ENCODE peak calls at places on chromosomes 3 and 15, in ten cellular contexts. One of them, this sample, is unnamed.

GRCh38 chr3:9951962-9952805 is at the start of gene PRRT3:
- DNase-seq in amniotic stem cell: no peak
- DNase-seq in hypothalamus: peak; percentile 17
- DNase-seq in neuronal stem cell: peak; percentile 48
- DNase-seq in progenitor cell of endocrine pancreas: no peak
- DNase-seq in stomach: peak; percentile 45
- DNase-seq in T-helper 2 cell: peak; percentile 46
- DNase-seq in fibroblast of pulmonary artery: peak; percentile 44
- DNase-seq in GM23248: peak; percentile 78
- DNase-seq in GM23338: peak; percentile 88
- DNase-seq in this sample: peak; percentile 76

GRCh38 chr3:31004025-31004678 is 109.7 kb upstream of the GADL1 start:
- DNase-seq in hypothalamus: no peak
- DNase-seq in T-helper 2 cell: no peak
- DNase-seq in stomach: no peak
- DNase-seq in amniotic stem cell: peak; percentile 63
- DNase-seq in fibroblast of pulmonary artery: peak; percentile 95
- DNase-seq in GM23248: peak; percentile 98
- DNase-seq in neuronal stem cell: no peak
- DNase-seq in progenitor cell of endocrine pancreas: no peak
- DNase-seq in GM23338: no peak
- DNase-seq in this sample: no peak

GRCh38 chr3:127483902-127484591 is 106.5 kb downstream of the TPRA1 start:
- DNase-seq in GM23248: no peak
- DNase-seq in T-helper 2 cell: no peak
- DNase-seq in stomach: peak; percentile 18
- DNase-seq in neuronal stem cell: no peak
- DNase-seq in fibroblast of pulmonary artery: no peak
- DNase-seq in amniotic stem cell: no peak
- DNase-seq in progenitor cell of endocrine pancreas: peak; percentile 7
- DNase-seq in GM23338: no peak
- DNase-seq in hypothalamus: no peak
- DNase-seq in this sample: peak; percentile 40

GRCh38 chr3:79380581-79380980 is 387.2 kb downstream of the ROBO1 start:
- DNase-seq in T-helper 2 cell: no peak
- DNase-seq in stomach: no peak
- DNase-seq in fibroblast of pulmonary artery: no peak
- DNase-seq in GM23338: no peak
- DNase-seq in neuronal stem cell: no peak
- DNase-seq in GM23248: peak; percentile 48
- DNase-seq in hypothalamus: no peak
- DNase-seq in progenitor cell of endocrine pancreas: no peak
- DNase-seq in amniotic stem cell: no peak
- DNase-seq in this sample: no peak

GRCh38 chr15:62560943-62561571 is 396.0 kb upstream of the C2CD4B start:
- DNase-seq in progenitor cell of endocrine pancreas: no peak
- DNase-seq in fibroblast of pulmonary artery: no peak
- DNase-seq in GM23248: no peak
- DNase-seq in T-helper 2 cell: no peak
- DNase-seq in GM23338: peak; percentile 70
- DNase-seq in amniotic stem cell: no peak
- DNase-seq in neuronal stem cell: no peak
- DNase-seq in stomach: peak; percentile 43
- DNase-seq in hypothalamus: no peak
- DNase-seq in this sample: no peak

GRCh38 chr15:49721091-49721490 is 100.2 kb downstream of the DTWD1 start:
- DNase-seq in T-helper 2 cell: no peak
- DNase-seq in GM23248: no peak
- DNase-seq in GM23338: no peak
- DNase-seq in progenitor cell of endocrine pancreas: no peak
- DNase-seq in hypothalamus: no peak
- DNase-seq in fibroblast of pulmonary artery: no peak
- DNase-seq in neuronal stem cell: no peak
- DNase-seq in amniotic stem cell: no peak
- DNase-seq in stomach: no peak
- DNase-seq in this sample: no peak

GRCh38 chr3:56855856-56856538 is 54.2 kb upstream of the ARHGEF3 start:
- DNase-seq in amniotic stem cell: no peak
- DNase-seq in stomach: peak; percentile 35
- DNase-seq in T-helper 2 cell: no peak
- DNase-seq in neuronal stem cell: peak; percentile 27
- DNase-seq in progenitor cell of endocrine pancreas: no peak
- DNase-seq in GM23248: peak; percentile 41
- DNase-seq in GM23338: peak; percentile 85
- DNase-seq in fibroblast of pulmonary artery: peak; percentile 42
- DNase-seq in hypothalamus: peak; percentile 47
- DNase-seq in this sample: no peak

GRCh38 chr3:171446301-171446700 is 13.9 kb downstream of the TNIK start:
- DNase-seq in hypothalamus: no peak
- DNase-seq in progenitor cell of endocrine pancreas: no peak
- DNase-seq in GM23338: no peak
- DNase-seq in amniotic stem cell: no peak
- DNase-seq in neuronal stem cell: no peak
- DNase-seq in T-helper 2 cell: no peak
- DNase-seq in fibroblast of pulmonary artery: no peak
- DNase-seq in stomach: no peak
- DNase-seq in GM23248: no peak
- DNase-seq in this sample: no peak

GRCh38 chr15:42080585-42081462 is 13.5 kb downstream of the PLA2G4D start:
- DNase-seq in T-helper 2 cell: no peak
- DNase-seq in hypothalamus: no peak
- DNase-seq in progenitor cell of endocrine pancreas: no peak
- DNase-seq in GM23248: peak; percentile 15
- DNase-seq in stomach: peak; percentile 24
- DNase-seq in amniotic stem cell: no peak
- DNase-seq in neuronal stem cell: no peak
- DNase-seq in fibroblast of pulmonary artery: peak; percentile 22
- DNase-seq in GM23338: peak; percentile 68
- DNase-seq in this sample: no peak